ENCODE peak calls at places on chromosomes 13 and 19, in five cellular contexts. F is H1, P is GM12878, R is NT2/D1, B is HepG2. A is an unnamed sample.

GRCh38 chr13:90105276-90105675 is 1242.2 kb upstream of the MIR17HG start:
- DNase-seq in R (no peak), B (no peak), F (no peak), P (no peak), A (no peak)

GRCh38 chr13:76812971-76813691 is 73.1 kb downstream of the KCTD12 start:
- DNase-seq in R (no peak), P (no peak), F (no peak), B (no peak), A (no peak)

GRCh38 chr19:34475026-34475974 is 6.3 kb upstream of the WTIP start:
- DNase-seq in R (no peak), F (no peak), B (no peak), P (no peak), A (no peak)

GRCh38 chr13:34156841-34157365 is 339.0 kb downstream of the RFC3 start:
- DNase-seq in P (peak), R (no peak), F (peak), B (peak), A (peak)

GRCh38 chr13:20401586-20401957 is 124.1 kb downstream of the CRYL1 start:
- DNase-seq in F (no peak), R (no peak), B (no peak), P (no peak), A (no peak)

GRCh38 chr13:23741879-23742510 is 147.2 kb downstream of the MIPEP start:
- DNase-seq in P (no peak), F (peak), B (no peak), R (no peak), A (peak)

GRCh38 chr13:50033696-50034095 is 18.5 kb downstream of the KCNRG start:
- DNase-seq in P (no peak), B (no peak), F (no peak), R (no peak), A (no peak)

GRCh38 chr13:27359203-27359821 is 65.1 kb upstream of the GTF3A start:
- DNase-seq in F (no peak), P (no peak), B (peak), R (no peak), A (peak)

GRCh38 chr19:1232652-1233360 is 5.0 kb downstream of the CBARP start:
- DNase-seq in P (no peak), B (no peak), F (no peak), R (no peak), A (no peak)

GRCh38 chr19:10653732-10654609 is at the start of gene ILF3:
- DNase-seq in F (peak), P (peak), B (peak), R (peak), A (peak)

GRCh38 chr19:848457-848921 is 3.6 kb upstream of the ELANE start:
- DNase-seq in P (no peak), B (no peak), R (no peak), F (no peak), A (no peak)

GRCh38 chr13:94195715-94196114 is 283.8 kb downstream of the DCT start:
- DNase-seq in R (no peak), B (no peak), P (no peak), F (no peak), A (no peak)

GRCh38 chr19:2912306-2912705 is 11.6 kb downstream of the ZNF57 start:
- DNase-seq in B (no peak), F (no peak), P (no peak), R (no peak), A (no peak)

GRCh38 chr19:16366433-16367268 is 42.0 kb downstream of the KLF2 start:
- DNase-seq in P (peak), F (no peak), B (no peak), R (no peak), A (no peak)

GRCh38 chr19:31232871-31233270 is 116.4 kb downstream of the TSHZ3 start:
- DNase-seq in P (no peak), R (no peak), F (no peak), B (no peak), A (no peak)

GRCh38 chr13:110442946-110443632 is 118.4 kb downstream of the RAB20 start:
- DNase-seq in F (no peak), R (no peak), B (no peak), P (no peak), A (no peak)

GRCh38 chr19:50649433-50650391 is at the start of gene C19orf81:
- DNase-seq in F (no peak), R (peak), B (no peak), P (no peak), A (peak)

GRCh38 chr13:33218020-33218419 is 67.5 kb downstream of the STARD13 start:
- DNase-seq in F (no peak), R (no peak), B (peak), P (no peak), A (no peak)

GRCh38 chr13:67829641-67830040 is 599.5 kb upstream of the PCDH9 start:
- DNase-seq in B (no peak), R (no peak), F (no peak), P (no peak), A (no peak)

GRCh38 chr19:11324079-11324661 is 15.3 kb downstream of the RAB3D start:
- DNase-seq in R (no peak), B (peak), F (no peak), P (peak), A (peak)

GRCh38 chr13:33321686-33322473 is 36.3 kb upstream of the STARD13 start:
- DNase-seq in P (no peak), R (no peak), F (no peak), B (no peak), A (no peak)

GRCh38 chr13:80841346-80841882 is 500.5 kb upstream of the SPRY2 start:
- DNase-seq in R (no peak), F (no peak), B (no peak), P (no peak), A (no peak)

GRCh38 chr13:38967446-38967845 is 23.2 kb downstream of the STOML3 start:
- DNase-seq in P (no peak), F (no peak), B (no peak), R (no peak), A (no peak)

GRCh38 chr19:35261356-35262100 is 7.2 kb upstream of the USF2 start:
- DNase-seq in B (no peak), P (no peak), R (no peak), F (no peak), A (no peak)

GRCh38 chr19:30455881-30456280 is 83.7 kb downstream of the ZNF536 start:
- DNase-seq in F (no peak), R (no peak), P (no peak), B (no peak), A (no peak)

GRCh38 chr13:46575843-46576242 is 22.9 kb downstream of the LRCH1 start:
- DNase-seq in P (no peak), F (no peak), B (no peak), R (no peak), A (no peak)

GRCh38 chr19:52789440-52789839 is 2.8 kb upstream of the ZNF600 start:
- DNase-seq in B (no peak), F (no peak), R (no peak), P (no peak), A (no peak)

GRCh38 chr19:17719730-17720486 is 628 bp downstream of the MAP1S start:
- DNase-seq in R (no peak), F (no peak), B (no peak), P (no peak), A (no peak)

GRCh38 chr13:57633141-57633949 is 1.8 kb downstream of the PCDH17 start:
- DNase-seq in B (no peak), F (no peak), P (no peak), R (no peak), A (no peak)

GRCh38 chr19:41521860-41522555 is 54.0 kb upstream of the CEACAM21 start:
- DNase-seq in R (no peak), B (no peak), P (no peak), F (no peak), A (peak)

GRCh38 chr13:104854698-104855097 is 1680.8 kb downstream of the EFNB2 start:
- DNase-seq in R (no peak), P (no peak), B (no peak), F (no peak), A (no peak)

GRCh38 chr13:36131215-36131930 is at the start of gene DCLK1:
- DNase-seq in R (peak), F (no peak), P (no peak), B (no peak), A (peak)

DNA sequence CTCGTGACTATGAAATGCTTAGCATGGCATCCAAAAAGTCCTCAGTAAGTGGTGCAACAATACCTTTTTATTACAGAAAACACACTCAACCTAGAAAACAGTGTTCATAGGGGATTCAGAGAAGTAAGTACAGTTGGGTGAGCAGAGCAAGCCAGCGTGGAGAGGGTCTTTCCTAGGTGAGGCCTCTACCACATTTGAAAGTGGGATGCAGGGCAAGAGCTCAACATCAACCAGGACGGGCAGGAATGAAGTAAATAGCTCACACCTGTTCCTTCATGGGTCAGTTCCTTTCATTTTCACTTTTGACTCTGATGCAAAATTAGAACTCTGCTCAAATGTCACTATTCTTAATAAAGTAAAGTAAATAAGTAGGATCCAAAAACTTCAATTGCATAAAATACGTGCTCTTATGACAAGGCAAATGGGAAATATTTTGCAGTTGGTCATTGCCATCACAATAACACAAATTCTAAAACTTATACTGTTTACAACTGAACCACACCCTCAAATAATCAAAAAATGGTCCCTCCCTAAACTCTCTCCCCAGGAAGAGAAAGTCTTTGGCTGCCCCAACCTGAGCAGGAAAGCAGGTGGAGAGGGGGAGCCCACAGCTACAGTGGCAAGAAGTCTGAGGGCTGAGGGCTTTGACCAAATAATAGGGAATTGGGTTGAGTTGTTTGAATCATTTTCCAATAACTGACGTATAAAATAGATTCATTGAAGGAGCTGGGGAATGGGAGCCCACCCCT is 20.2 kb downstream of the CHAMP1 start:
- DNase-seq in B (no peak), F (no peak), P (no peak), R (no peak), A (no peak)
- TF ChIP-seq SUZ12 in B (no peak), F (no peak), P (no peak), R (no peak), A (no peak)

DNA sequence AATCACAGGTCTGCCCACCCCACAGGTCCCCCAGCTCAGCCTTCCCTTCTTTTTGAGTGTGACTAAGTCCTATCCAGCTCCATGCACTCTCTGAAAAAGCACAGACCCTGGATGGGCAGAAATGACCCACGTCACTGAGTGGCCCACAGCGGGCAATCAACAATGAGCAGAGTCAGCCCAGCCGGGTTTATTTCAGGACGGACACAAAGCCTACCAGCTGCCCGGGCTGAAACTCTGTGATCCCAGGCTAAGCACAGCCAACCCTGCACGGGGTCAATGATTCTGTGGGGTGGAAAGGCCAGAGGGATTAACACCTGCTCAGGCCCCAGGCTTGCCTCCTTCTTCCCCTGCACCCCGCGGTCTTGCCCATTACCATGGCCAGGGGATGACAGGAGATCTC is 8.4 kb downstream of the NAPA start:
- DNase-seq in R (no peak), F (no peak), P (no peak), B (no peak), A (no peak)
- TF ChIP-seq SUZ12 in R (no peak), F (no peak), P (no peak), B (no peak), A (no peak)

DNA sequence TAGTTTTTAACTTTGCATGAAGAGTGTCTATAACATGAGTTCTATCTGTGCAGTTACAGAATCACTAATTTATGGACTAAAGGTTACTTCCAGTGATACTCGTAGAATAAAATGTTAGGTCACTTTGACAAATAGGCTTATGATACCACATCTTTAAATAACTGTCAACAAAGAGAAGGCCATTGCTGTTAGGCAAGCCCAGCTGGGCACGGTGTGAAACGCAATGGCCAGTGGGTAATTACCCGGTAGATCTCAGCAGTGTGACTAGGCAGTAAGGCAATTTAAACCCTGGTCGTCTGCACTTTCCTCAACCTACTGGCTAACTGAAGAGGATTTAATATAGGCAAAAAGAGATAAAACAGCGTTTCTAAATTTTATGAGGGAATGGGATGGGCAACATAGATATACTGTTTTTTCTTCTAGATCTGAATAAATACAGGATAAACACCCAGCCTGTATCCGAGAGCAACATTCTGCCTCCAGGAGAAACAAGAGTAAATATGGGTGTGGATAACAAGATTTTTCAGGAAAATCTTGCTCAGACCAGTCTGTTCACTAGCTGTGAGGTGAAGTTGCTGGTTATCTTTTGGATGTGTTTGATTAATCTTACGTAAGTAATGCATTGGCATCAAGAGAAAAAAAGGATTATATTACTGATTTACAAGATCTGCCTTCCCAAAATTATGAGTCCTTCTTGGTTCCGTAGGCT is 631.3 kb downstream of the EFNB2 start:
- DNase-seq in R (no peak), P (no peak), B (no peak), F (no peak), A (no peak)
- TF ChIP-seq SUZ12 in R (no peak), P (no peak), B (no peak), F (no peak), A (no peak)

GRCh38 chr19:51733742-51734522 is 10.1 kb upstream of the HAS1 start:
- DNase-seq in F (no peak), P (no peak), R (no peak), B (no peak), A (no peak)
- TF ChIP-seq SUZ12 in F (no peak), P (no peak), R (no peak), B (no peak), A (no peak)

DNA sequence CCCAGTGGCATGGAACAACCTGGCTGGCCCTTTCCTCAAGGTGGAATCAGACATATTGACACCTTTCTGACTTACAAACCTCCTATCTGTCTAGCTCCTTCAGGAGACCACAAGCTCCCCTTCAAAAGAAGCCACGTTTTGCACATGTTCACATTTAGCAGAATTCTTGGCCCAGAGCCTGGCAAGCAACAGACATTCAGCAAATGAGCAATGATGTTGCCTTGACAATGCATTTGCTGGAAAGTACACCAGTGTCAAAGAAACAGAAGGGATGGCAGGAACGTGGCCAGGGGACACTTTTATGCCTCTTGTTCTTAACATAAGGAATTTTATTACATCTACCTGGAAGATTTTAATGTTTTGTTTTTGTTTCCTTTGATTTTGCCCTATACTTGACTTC is 85.5 kb upstream of the FGF14 start:
- DNase-seq in R (no peak), P (no peak), B (no peak), F (no peak), A (no peak)
- TF ChIP-seq SUZ12 in R (no peak), P (no peak), B (no peak), F (no peak), A (no peak)

DNA sequence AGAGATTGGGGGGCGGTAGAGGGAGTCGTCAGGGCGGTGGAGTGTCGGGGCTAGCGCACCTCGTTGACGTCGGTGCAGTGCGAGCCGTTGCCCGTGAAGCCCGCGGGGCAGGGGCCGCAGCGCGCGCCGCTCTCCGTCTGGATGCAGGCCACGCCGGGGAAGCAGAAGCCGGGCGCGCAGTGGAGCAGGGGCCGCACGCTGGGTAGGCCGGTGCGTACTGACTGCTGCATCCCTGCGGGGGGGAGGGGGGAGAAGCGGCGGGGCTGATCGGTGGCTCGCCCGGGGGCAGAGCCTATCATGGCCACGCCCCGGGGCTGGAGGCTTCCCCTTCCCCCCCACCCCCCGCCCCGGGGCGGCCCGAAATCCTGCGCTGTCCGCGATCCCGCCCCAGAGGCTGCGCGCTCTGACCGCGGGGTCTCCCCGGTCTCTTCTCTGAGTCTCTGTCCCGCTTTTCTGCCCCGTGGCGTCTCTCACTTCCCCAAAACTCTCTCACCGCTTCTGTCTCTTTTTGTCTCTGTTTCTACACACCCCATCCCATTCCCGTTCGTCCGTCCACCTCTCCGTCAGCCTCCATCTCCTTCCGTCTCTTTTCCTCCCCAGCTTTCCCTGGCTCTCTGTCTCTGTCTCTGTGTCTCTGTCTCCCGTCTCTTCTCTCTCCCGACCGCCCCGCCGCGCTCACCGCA is 1.1 kb downstream of the COMP start:
- DNase-seq in R (no peak), P (no peak), F (peak), B (no peak), A (peak)
- TF ChIP-seq SUZ12 in R (no peak), P (no peak), F (no peak), B (no peak), A (no peak)

GRCh38 chr19:56083668-56084067 is 37.4 kb downstream of the ZNF787 start:
- DNase-seq in B (no peak), R (no peak), P (no peak), F (no peak), A (no peak)

GRCh38 chr19:56087647-56088346 is 33.3 kb downstream of the ZNF787 start:
- DNase-seq in P (no peak), F (no peak), R (no peak), B (no peak), A (no peak)

GRCh38 chr19:56086671-56087430 is 34.2 kb downstream of the ZNF787 start:
- DNase-seq in P (no peak), R (no peak), B (no peak), F (no peak), A (no peak)

GRCh38 chr19:56084835-56085536 is 36.1 kb downstream of the ZNF787 start:
- DNase-seq in F (no peak), B (no peak), R (no peak), P (no peak), A (no peak)

DNA sequence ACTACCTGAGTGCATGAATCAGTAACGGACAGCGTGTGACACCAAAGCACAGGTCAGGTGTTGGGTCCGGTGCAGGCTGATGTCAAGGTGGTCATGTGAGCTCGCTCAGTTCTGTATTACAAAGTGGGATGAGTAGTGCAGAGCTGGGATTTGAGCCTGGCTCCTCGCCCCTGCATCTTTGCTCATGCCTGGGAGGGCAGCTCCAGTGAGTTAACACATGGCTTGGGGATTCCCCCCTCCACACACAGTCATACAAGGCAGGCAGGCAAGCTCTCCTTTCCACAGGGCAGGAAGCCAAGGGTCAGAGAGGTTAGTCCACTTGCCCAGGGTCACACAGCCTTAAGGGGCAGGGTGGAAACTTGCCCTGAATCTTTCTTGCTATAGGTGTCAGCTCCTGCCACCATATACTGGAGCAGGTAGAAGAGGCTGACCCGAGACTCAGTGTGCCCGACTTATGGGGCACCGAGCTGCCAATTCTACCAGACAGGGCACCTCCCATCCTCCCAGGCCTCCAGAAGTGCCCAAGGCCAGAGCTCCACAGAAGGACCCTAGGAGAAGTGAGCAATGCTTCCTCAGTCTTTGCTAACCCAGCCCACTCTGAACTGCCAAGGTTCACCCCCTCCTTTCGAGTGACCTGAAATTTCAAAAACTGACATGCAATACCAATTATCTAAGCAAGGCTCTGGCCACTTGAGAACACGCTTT is 35.4 kb downstream of the ZNF787 start:
- DNase-seq in B (no peak), R (no peak), P (no peak), F (no peak), A (no peak)
- TF ChIP-seq SUZ12 in B (no peak), R (no peak), P (no peak), F (no peak), A (no peak)

DNA sequence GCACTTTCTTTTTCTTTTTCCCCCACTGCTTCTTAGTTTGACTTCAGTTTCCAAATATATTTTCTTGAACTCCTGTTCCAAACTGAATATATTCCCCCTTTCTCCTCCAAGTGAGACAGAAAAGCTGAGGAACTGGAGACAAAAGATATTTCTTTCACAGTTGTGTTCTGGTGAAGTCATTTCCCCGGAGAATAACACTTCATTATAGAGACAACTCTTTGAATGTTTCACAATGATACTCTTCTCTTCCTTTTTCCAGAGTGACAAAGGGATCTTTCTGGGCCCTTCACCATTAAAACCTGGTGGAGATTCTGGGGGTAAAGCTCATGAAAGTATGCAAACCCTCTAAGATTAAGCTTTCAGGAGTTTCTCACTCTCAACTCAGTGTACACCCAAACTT is 860.8 kb upstream of the SLITRK5 start:
- DNase-seq in P (no peak), B (no peak), R (no peak), F (no peak), A (no peak)
- TF ChIP-seq SUZ12 in P (no peak), B (no peak), R (no peak), F (no peak), A (no peak)

A was measured in HEK293T.